ENCODE peak calls at places on chromosomes 7 and 10, in eight cellular contexts. M is neural progenitor cell, S is psoas muscle, T is pancreas, Y is transverse colon, Z is adrenal gland, F is IMR-90, B is Panc1. P is an unnamed sample. For H3K27me3, the result is how much of the 10 kb centered on the place peaks cover.

GRCh38 chr10:116742367-116743265 is at the start of gene HSPA12A:
- DNase-seq in B (no peak), Z (peak), Y (peak), M (peak), S (peak), T (peak), F (peak), P (peak)

GRCh38 chr10:48400129-48400849 is 93.8 kb downstream of the MAPK8 start:
- DNase-seq in S (no peak), Y (no peak), B (no peak), M (no peak), T (no peak), Z (no peak), F (peak), P (no peak)

GRCh38 chr7:92740713-92741126 is 95.7 kb downstream of the CDK6 start:
- DNase-seq in Y (no peak), T (no peak), F (peak), S (no peak), B (no peak), M (no peak), Z (no peak), P (peak)

GRCh38 chr10:16887565-16887964 is 70.3 kb upstream of the RSU1 start:
- DNase-seq in S (no peak), M (no peak), T (no peak), F (peak), Y (no peak), B (no peak), Z (no peak), P (no peak)

GRCh38 chr7:51255536-51256243 is 60.9 kb downstream of the COBL start:
- DNase-seq in Z (no peak), T (no peak), M (peak), S (peak), B (no peak), Y (no peak), F (no peak), P (peak)

GRCh38 chr10:51915031-51915542 is 215.7 kb upstream of the CSTF2T start:
- DNase-seq in M (no peak), Y (no peak), B (no peak), F (no peak), T (no peak), S (no peak), Z (no peak), P (no peak)

GRCh38 chr7:8620169-8620568 is 186.8 kb downstream of the NXPH1 start:
- DNase-seq in F (no peak), B (no peak), T (no peak), Y (no peak), Z (no peak), M (no peak), S (no peak), P (no peak)

GRCh38 chr7:30173058-30173897 is 38.5 kb downstream of the MTURN start:
- DNase-seq in T (peak), B (no peak), Y (peak), S (peak), Z (no peak), M (peak), F (peak), P (peak)

GRCh38 chr10:79224263-79224949 is 122.9 kb upstream of the PPIF start:
- DNase-seq in Z (no peak), B (no peak), T (no peak), M (no peak), S (no peak), F (no peak), Y (no peak), P (no peak)

GRCh38 chr10:31706921-31707571 is 221.6 kb downstream of the ARHGAP12 start:
- DNase-seq in T (no peak), Z (peak), M (peak), S (peak), B (no peak), Y (no peak), F (no peak), P (no peak)

GRCh38 chr10:117801691-117802090 is 245.1 kb downstream of the RAB11FIP2 start:
- DNase-seq in Z (no peak), T (no peak), Y (no peak), M (no peak), F (no peak), B (no peak), S (no peak), P (no peak)

GRCh38 chr7:139647812-139648616 is 124.5 kb downstream of the CLEC2L start:
- DNase-seq in S (no peak), F (peak), Y (no peak), T (no peak), B (no peak), M (no peak), Z (no peak), P (no peak)

GRCh38 chr7:139646566-139646965 is 123.1 kb downstream of the CLEC2L start:
- DNase-seq in B (no peak), T (no peak), M (no peak), Z (no peak), S (no peak), Y (no peak), F (no peak), P (no peak)

GRCh38 chr7:139645572-139646523 is 122.4 kb downstream of the CLEC2L start:
- DNase-seq in S (peak), B (peak), Y (peak), F (peak), Z (peak), T (peak), M (peak), P (peak)

GRCh38 chr7:139648617-139648932 is 125.1 kb downstream of the CLEC2L start:
- DNase-seq in S (no peak), Y (no peak), Z (no peak), F (no peak), M (no peak), B (no peak), T (no peak), P (no peak)

DNA sequence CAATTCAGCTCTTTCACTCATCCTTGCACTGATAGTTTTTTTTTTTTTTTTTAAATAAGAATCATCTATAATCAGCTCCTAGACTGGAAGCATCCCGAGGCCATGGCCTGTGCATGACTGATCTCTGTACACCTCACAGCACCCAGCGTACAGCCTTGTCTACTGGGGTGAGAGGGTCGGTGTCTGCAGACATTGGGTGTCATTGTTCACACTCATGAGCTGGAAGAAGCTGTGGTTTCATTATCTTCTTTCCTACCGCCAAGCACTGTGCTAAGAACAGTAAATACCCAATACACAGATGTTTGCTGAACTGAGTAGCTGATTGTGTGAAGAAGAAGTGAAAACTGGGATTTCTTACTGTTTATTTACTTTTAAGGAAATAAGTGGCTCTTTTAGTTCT is 123.6 kb downstream of the CLEC2L start:
- DNase-seq in M (no peak), S (no peak), F (no peak), Z (no peak), T (no peak), Y (no peak), B (no peak), P (no peak)
- H3K27me3 ChIP-seq in M (under half), S (under half), F (under half), Z (under half), T (under half), Y (under half), B (under half), P (under half)

DNA sequence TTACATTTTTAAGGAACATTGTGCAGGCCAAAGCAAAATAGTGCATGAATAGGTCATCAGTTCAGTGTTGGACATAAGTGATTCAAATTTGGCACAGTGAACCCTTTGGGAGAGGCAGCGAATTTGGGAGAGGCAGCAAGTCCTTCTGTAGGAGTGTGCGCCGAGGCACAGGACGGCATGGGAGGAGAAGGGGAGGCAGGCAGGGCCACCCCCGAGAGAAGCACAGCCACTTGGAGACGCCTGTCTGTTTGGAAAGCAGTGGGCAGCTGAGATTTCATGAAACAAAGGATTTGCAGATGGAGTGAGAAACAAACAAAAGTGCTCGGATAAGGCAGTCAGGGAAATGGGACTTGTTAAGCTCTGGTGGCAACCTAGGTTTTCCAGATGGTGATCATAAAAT is 30.6 kb downstream of the VIPR2 start:
- DNase-seq in S (peak), F (no peak), B (no peak), T (peak), M (peak), Z (no peak), Y (no peak), P (no peak)
- H3K27me3 ChIP-seq in S (under half), F (under half), B (under half), T (under half), M (under half), Z (under half), Y (under half), P (under half)

DNA sequence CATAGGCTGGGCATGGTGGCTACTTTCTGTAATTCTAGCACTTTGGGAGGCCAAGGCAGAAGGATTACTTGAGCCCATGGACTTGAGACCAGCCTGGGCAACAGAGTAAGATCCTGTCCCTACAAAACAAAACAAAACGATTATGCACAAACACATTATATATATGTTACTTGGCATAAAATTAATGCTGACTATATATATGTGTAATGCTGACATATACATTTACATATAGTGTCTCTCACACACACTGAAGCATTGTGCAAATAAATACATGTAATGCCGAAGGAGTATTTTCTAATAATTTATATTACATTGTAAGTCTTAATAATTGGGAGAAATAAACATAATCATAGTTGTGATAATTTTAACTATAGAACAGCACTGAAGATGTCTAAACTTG is 621.8 kb upstream of the ZNF722 start:
- DNase-seq in F (no peak), M (no peak), S (no peak), B (no peak), Z (no peak), T (no peak), Y (no peak), P (no peak)
- H3K27me3 ChIP-seq in F (under half), M (under half), S (under half), B (under half), Z (under half), T (under half), Y (under half), P (under half)

GRCh38 chr7:121755286-121755685 is 117.7 kb upstream of the PTPRZ1 start:
- DNase-seq in T (no peak), F (no peak), Y (no peak), M (no peak), Z (no peak), S (no peak), B (no peak), P (no peak)
- H3K27me3 ChIP-seq in T (under half), F (under half), Y (under half), M (under half), Z (under half), S (under half), B (under half), P (under half)